ENCODE peak calls at places on chromosome 16, in ten cellular contexts. Y is astrocyte, K is heart right ventricle, V is ascending aorta, R is IMR-90, Z is left ventricle myocardium inferior, H is fibroblast of lung, I is bronchial epithelial cell, W is transverse colon, P is body of pancreas. G is an unnamed sample. For H3K36me3, the result is how much of the 10 kb centered on the place peaks cover.

GRCh38 chr16:73605309-73605708 is 557.4 kb upstream of the ZFHX3 start:
- DNase-seq in Z (no peak), R (no peak), I (no peak), W (no peak), Y (no peak), V (no peak), K (no peak), P (no peak), H (no peak), G (no peak)

GRCh38 chr16:73202176-73202729 is 154.3 kb upstream of the ZFHX3 start:
- DNase-seq in V (no peak), W (peak), Z (no peak), R (peak), I (no peak), H (peak), P (peak), K (no peak), Y (peak), G (no peak)

GRCh38 chr16:25108054-25108453 is 3.5 kb upstream of the LCMT1 start:
- DNase-seq in V (no peak), P (no peak), K (no peak), Z (no peak), H (no peak), W (peak), I (no peak), Y (no peak), R (no peak), G (no peak)

GRCh38 chr16:81237282-81237681 is 1.2 kb upstream of the BCO1 start:
- DNase-seq in Z (peak), W (peak), H (peak), R (no peak), I (peak), K (peak), V (no peak), P (peak), Y (peak), G (no peak)

GRCh38 chr16:86732621-86733297 is 154.4 kb downstream of the FOXL1 start:
- DNase-seq in W (no peak), K (no peak), R (peak), H (peak), Y (peak), V (no peak), P (no peak), I (no peak), Z (no peak), G (no peak)

GRCh38 chr16:3774156-3774767 is 56.9 kb upstream of the TRAP1 start:
- DNase-seq in W (no peak), V (no peak), Z (peak), H (peak), Y (peak), R (peak), I (no peak), K (peak), P (peak), G (peak)

GRCh38 chr16:9002042-9002441 is 38.3 kb upstream of the USP7 start:
- DNase-seq in W (no peak), R (no peak), I (no peak), K (no peak), V (no peak), H (no peak), P (no peak), Z (no peak), Y (no peak), G (no peak)

GRCh38 chr16:3998793-3999478 is 117.3 kb downstream of the ADCY9 start:
- DNase-seq in Y (peak), R (peak), P (no peak), H (peak), I (no peak), W (no peak), K (no peak), Z (no peak), V (no peak), G (peak)

GRCh38 chr16:47059991-47060390 is 83.8 kb downstream of the NETO2 start:
- DNase-seq in Z (no peak), V (no peak), P (no peak), R (no peak), I (no peak), Y (no peak), K (no peak), H (no peak), W (no peak), G (no peak)

GRCh38 chr16:63922563-63922962 is 1199.3 kb downstream of the CDH11 start:
- DNase-seq in Y (peak), P (no peak), W (no peak), V (no peak), K (no peak), H (no peak), Z (no peak), R (no peak), I (no peak), G (no peak)

GRCh38 chr16:89881368-89881730 is 8.0 kb downstream of the TCF25 start:
- DNase-seq in Y (no peak), Z (no peak), P (no peak), K (no peak), H (no peak), R (no peak), W (no peak), I (no peak), V (no peak), G (no peak)

GRCh38 chr16:82612263-82612662 is 14.5 kb upstream of the CDH13 start:
- DNase-seq in K (no peak), P (no peak), Y (no peak), V (no peak), W (no peak), R (no peak), Z (no peak), I (no peak), H (no peak), G (no peak)

GRCh38 chr16:28910046-28911031 is 14.7 kb downstream of the RABEP2 start:
- DNase-seq in R (peak), Y (no peak), K (no peak), W (peak), P (no peak), V (no peak), H (no peak), I (peak), Z (no peak), G (no peak)

GRCh38 chr16:72739577-72739976 is 308.4 kb downstream of the ZFHX3 start:
- DNase-seq in Z (no peak), Y (peak), W (no peak), R (peak), K (no peak), H (peak), I (peak), P (no peak), V (no peak), G (no peak)

GRCh38 chr16:77790964-77791363 is 2.6 kb downstream of the VAT1L start:
- DNase-seq in Z (no peak), V (no peak), H (no peak), W (no peak), K (no peak), I (no peak), Y (peak), P (no peak), R (peak), G (no peak)

GRCh38 chr16:678209-678857 is 1.9 kb upstream of the STUB1 start:
- DNase-seq in P (no peak), R (no peak), Z (no peak), K (no peak), W (no peak), I (no peak), Y (no peak), H (no peak), V (no peak), G (no peak)

GRCh38 chr16:19874816-19875546 is 9.7 kb downstream of the GPRC5B start:
- DNase-seq in P (no peak), K (no peak), Z (no peak), V (no peak), I (no peak), H (no peak), W (no peak), Y (no peak), R (no peak), G (no peak)

GRCh38 chr16:12958366-12958765 is 57.0 kb downstream of the SHISA9 start:
- DNase-seq in H (no peak), Y (no peak), K (no peak), P (no peak), I (no peak), W (no peak), R (no peak), V (no peak), Z (no peak), G (no peak)

GRCh38 chr16:30551781-30552180 is 6.4 kb downstream of the ZNF764 start:
- DNase-seq in H (no peak), I (no peak), W (no peak), Y (no peak), V (no peak), R (no peak), Z (no peak), K (no peak), P (no peak), G (no peak)

GRCh38 chr16:22092143-22092933 is at the start of gene VWA3A:
- DNase-seq in H (peak), K (no peak), I (peak), V (no peak), Z (no peak), P (peak), Y (peak), R (peak), W (no peak), G (no peak)

GRCh38 chr16:88695218-88695617 is 8.9 kb upstream of the SNAI3 start:
- DNase-seq in R (no peak), K (no peak), I (no peak), Y (no peak), Z (no peak), W (no peak), H (no peak), V (no peak), P (no peak), G (no peak)

GRCh38 chr16:31455601-31456314 is 3.5 kb upstream of the ARMC5 start:
- DNase-seq in W (no peak), H (no peak), R (no peak), K (no peak), P (no peak), I (no peak), Z (no peak), V (no peak), Y (no peak), G (no peak)

GRCh38 chr16:4288148-4288921 is 15.5 kb upstream of the TFAP4 start:
- DNase-seq in K (peak), V (no peak), Z (peak), Y (peak), P (peak), I (peak), H (peak), W (peak), R (peak), G (peak)

GRCh38 chr16:30948956-30949654 is at the start of gene ORAI3:
- DNase-seq in Z (peak), V (no peak), H (peak), I (peak), Y (no peak), W (peak), R (peak), K (peak), P (peak), G (peak)

GRCh38 chr16:77233799-77234502 is 34.7 kb downstream of the SYCE1L start:
- DNase-seq in Y (no peak), I (no peak), H (no peak), P (no peak), Z (no peak), R (no peak), V (no peak), W (no peak), K (no peak), G (no peak)

GRCh38 chr16:85816159-85816558 is 16.7 kb downstream of the COX4I1 start:
- DNase-seq in P (no peak), I (no peak), Z (no peak), W (no peak), K (no peak), H (no peak), Y (no peak), R (no peak), V (no peak), G (no peak)

GRCh38 chr16:23469814-23470213 is 16.8 kb upstream of the COG7 start:
- DNase-seq in V (no peak), W (no peak), Z (no peak), K (no peak), P (peak), R (peak), H (peak), Y (peak), I (peak), G (no peak)

GRCh38 chr16:24771132-24771778 is 41.8 kb downstream of the TNRC6A start:
- DNase-seq in V (no peak), P (no peak), I (peak), Y (peak), W (no peak), Z (no peak), R (peak), K (no peak), H (peak), G (no peak)

DNA sequence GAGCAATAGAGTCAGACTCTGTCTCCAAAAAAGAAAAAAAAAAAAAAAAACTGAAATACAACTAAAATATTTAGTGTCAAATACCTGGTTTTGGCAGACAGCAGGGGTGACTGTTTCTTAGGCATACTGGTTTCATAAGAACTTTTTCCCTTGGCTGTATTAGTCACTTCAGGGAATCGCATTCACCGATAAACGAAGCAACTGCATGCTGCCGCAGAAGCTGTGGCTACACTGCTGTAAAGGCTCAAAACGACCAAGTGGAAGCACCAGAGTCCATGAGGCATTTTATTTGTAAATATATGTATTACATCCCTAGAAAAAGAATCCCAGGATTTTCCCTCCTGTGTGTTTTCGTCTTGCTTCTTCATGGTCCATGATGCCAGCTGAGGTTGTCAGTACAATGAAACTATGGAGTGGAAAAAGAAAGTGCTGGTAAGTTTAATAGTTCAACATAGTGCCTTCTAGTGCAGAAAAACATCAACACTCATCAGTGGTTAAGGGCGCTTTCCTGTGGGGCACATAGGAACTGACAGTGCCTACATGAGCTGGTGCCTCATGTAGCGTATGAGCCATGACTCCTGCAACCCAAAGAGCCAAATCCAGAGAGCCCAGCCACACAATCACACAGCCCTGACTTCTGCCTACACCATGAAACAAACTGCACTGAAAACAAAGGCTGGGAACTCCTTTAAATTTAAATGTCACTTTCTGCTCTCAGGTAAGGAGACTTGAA is 7.3 kb downstream of the RPS15A start:
- DNase-seq in Z (no peak), I (no peak), R (no peak), K (no peak), V (no peak), H (no peak), Y (no peak), P (no peak), W (no peak), G (no peak)
- H3K36me3 ChIP-seq in Z (half or more), I (under half), R (under half), K (half or more), V (half or more), H (under half), Y (under half), P (under half), W (under half), G (under half)

GRCh38 chr16:70151391-70151790 is 22.2 kb upstream of the CLEC18C start:
- DNase-seq in Z (no peak), Y (no peak), R (no peak), P (no peak), I (no peak), V (no peak), W (no peak), K (no peak), H (no peak), G (no peak)

GRCh38 chr16:70152578-70153302 is 20.8 kb upstream of the CLEC18C start:
- DNase-seq in P (no peak), Y (no peak), K (no peak), V (no peak), W (no peak), H (no peak), Z (no peak), R (no peak), I (no peak), G (no peak)

GRCh38 chr16:70156207-70156978 is 17.2 kb upstream of the CLEC18C start:
- DNase-seq in R (no peak), I (no peak), V (no peak), W (no peak), Y (no peak), P (no peak), H (no peak), K (no peak), Z (no peak), G (no peak)

GRCh38 chr16:70157105-70157476 is 16.5 kb upstream of the CLEC18C start:
- DNase-seq in R (no peak), Y (no peak), P (no peak), V (no peak), W (no peak), I (no peak), K (no peak), H (no peak), Z (no peak), G (no peak)

DNA sequence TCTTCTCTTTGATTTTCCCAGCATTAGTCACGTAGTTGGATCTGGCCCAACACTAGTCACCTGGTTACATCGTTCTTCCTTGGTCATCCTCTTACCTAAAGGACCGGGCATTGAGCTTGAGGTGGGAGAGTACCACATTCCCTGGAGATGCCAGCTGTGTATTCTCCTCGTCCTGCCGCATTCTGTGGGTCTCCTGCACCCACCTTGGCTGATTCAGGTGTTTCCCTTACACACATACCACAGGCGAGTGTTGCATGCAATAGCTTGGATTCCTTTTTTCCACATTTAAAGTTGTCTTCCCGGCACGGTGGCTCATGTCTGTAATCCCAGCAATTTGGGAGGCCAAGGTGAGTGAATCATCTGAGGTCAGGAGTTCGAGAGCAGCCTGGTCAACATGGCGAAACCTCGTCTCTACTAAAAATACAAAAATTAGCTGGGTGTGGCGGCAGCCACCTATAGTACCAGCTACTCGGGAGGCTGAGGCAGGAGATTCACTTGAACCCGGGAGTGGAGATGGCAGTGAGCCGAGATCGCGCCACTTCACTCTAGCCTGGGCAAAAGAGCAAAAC is 21.6 kb upstream of the CLEC18C start:
- DNase-seq in P (no peak), W (no peak), V (no peak), R (no peak), H (no peak), I (peak), K (no peak), Z (no peak), Y (no peak), G (no peak)
- H3K36me3 ChIP-seq in P (half or more), W (under half), V (half or more), R (half or more), H (under half), I (under half), K (half or more), Z (half or more), Y (under half), G (under half)

DNA sequence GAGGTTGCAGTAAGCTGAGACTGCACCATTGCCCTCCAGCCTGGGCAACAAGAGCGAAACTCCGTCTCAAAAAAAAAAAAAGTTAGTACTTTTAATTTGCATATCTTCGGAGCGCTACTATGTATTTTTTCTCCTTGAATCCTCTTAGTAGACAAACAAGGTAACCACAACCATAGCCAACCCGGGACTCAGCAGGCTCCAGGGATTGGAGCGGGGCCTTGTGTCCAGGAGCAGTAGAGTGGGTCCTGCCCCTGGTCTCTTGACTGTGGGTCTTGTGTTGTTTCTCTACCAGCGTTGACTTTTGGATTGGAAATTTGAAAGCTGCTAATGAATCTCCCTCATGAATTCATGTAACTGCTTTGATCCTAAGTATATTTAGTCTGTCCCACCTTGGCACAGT is 32.3 kb downstream of the PRMT7 start:
- DNase-seq in W (no peak), Y (no peak), V (no peak), P (no peak), R (no peak), H (no peak), I (no peak), Z (no peak), K (no peak), G (no peak)
- H3K36me3 ChIP-seq in W (under half), Y (under half), V (half or more), P (under half), R (half or more), H (under half), I (under half), Z (half or more), K (half or more), G (under half)

GRCh38 chr16:10972956-10973464 is 28.6 kb downstream of the CLEC16A start:
- DNase-seq in Y (no peak), H (no peak), I (no peak), W (no peak), P (no peak), Z (no peak), K (no peak), V (no peak), R (no peak), G (no peak)
- H3K36me3 ChIP-seq in Y (under half), H (under half), I (under half), W (under half), P (under half), Z (half or more), K (half or more), V (under half), R (under half), G (under half)